ENCODE peak calls at places on chromosomes 1 and 21, in five cellular contexts. C is tibial artery, D is fibroblast of pulmonary artery, E is cardiac muscle cell, U is A549. R is an unnamed sample.

GRCh38 chr1:174036798-174037197 is 14.6 kb upstream of the RC3H1 start:
- DNase-seq in C (no peak), D (no peak), E (no peak), U (no peak), R (no peak)

GRCh38 chr1:237542525-237543418 is 347.9 kb downstream of the ZP4 start:
- DNase-seq in C (no peak), D (peak), E (peak), U (no peak), R (no peak)

GRCh38 chr1:90761781-90762589 is 44.9 kb upstream of the BARHL2 start:
- DNase-seq in C (no peak), D (no peak), E (no peak), U (no peak), R (no peak)

GRCh38 chr1:6638226-6638625 is 13.6 kb downstream of the THAP3 start:
- DNase-seq in C (peak), D (peak), E (no peak), U (no peak), R (peak)

GRCh38 chr1:190475394-190476250 is 2.0 kb downstream of the BRINP3 start:
- DNase-seq in C (no peak), D (peak), E (peak), U (no peak), R (no peak)

GRCh38 chr1:209266590-209267172 is 316.8 kb upstream of the CAMK1G start:
- DNase-seq in C (no peak), D (peak), E (no peak), U (peak), R (peak)

GRCh38 chr1:67464741-67465140 is 34.5 kb upstream of the SERBP1 start:
- DNase-seq in C (no peak), D (no peak), E (no peak), U (no peak), R (no peak)

GRCh38 chr1:99456536-99456935 is 189.4 kb upstream of the PALMD start:
- DNase-seq in C (no peak), D (peak), E (no peak), U (no peak), R (peak)

GRCh38 chr1:162015196-162015595 is 8.5 kb downstream of the OLFML2B start:
- DNase-seq in C (no peak), D (no peak), E (no peak), U (no peak), R (no peak)

GRCh38 chr1:19484793-19485361 is 462 bp downstream of the CAPZB start:
- DNase-seq in C (no peak), D (no peak), E (peak), U (peak), R (no peak)

GRCh38 chr1:1670866-1671265 is 12.1 kb upstream of the CDK11B start:
- DNase-seq in C (peak), D (no peak), E (no peak), U (no peak), R (no peak)

GRCh38 chr1:110645172-110645571 is 29.6 kb downstream of the KCNA3 start:
- DNase-seq in C (no peak), D (no peak), E (no peak), U (no peak), R (no peak)

GRCh38 chr1:21510113-21510493 is 880 bp downstream of the ALPL start:
- DNase-seq in C (no peak), D (no peak), E (no peak), U (no peak), R (no peak)

GRCh38 chr1:154425172-154425571 is 20.0 kb downstream of the IL6R start:
- DNase-seq in C (no peak), D (peak), E (no peak), U (no peak), R (no peak)

GRCh38 chr21:42302794-42303193 is 12.4 kb downstream of the TFF3 start:
- DNase-seq in C (no peak), D (no peak), E (no peak), U (no peak), R (no peak)

GRCh38 chr1:235328271-235329138 is at the start of gene GGPS1:
- DNase-seq in C (peak), D (peak), E (peak), U (peak), R (peak)

GRCh38 chr1:91650764-91651163 is 150.1 kb downstream of the CDC7 start:
- DNase-seq in C (peak), D (peak), E (no peak), U (peak), R (peak)

GRCh38 chr1:165616987-165617546 is 14.0 kb upstream of the MGST3 start:
- DNase-seq in C (no peak), D (no peak), E (no peak), U (no peak), R (no peak)

GRCh38 chr1:29825941-29826415 is 589.7 kb downstream of the PTPRU start:
- DNase-seq in C (no peak), D (no peak), E (no peak), U (no peak), R (no peak)

GRCh38 chr1:58999676-59000075 is 215.8 kb upstream of the JUN start:
- DNase-seq in C (no peak), D (no peak), E (no peak), U (no peak), R (no peak)

GRCh38 chr1:47438321-47439150 is 692 bp downstream of the FOXD2 start:
- DNase-seq in C (peak), D (no peak), E (no peak), U (no peak), R (no peak)

GRCh38 chr1:172545349-172546004 is 12.5 kb downstream of the SUCO start:
- DNase-seq in C (no peak), D (no peak), E (no peak), U (no peak), R (no peak)

GRCh38 chr1:97186381-97186780 is 464.8 kb downstream of the PTBP2 start:
- DNase-seq in C (no peak), D (peak), E (no peak), U (peak), R (peak)

GRCh38 chr1:8551057-8551456 is 233.1 kb downstream of the SLC45A1 start:
- DNase-seq in C (no peak), D (no peak), E (no peak), U (peak), R (no peak)

GRCh38 chr1:218401896-218402770 is 57.0 kb downstream of the TGFB2 start:
- DNase-seq in C (no peak), D (no peak), E (no peak), U (no peak), R (peak)

GRCh38 chr1:30511563-30512252 is 211.7 kb downstream of the MATN1 start:
- DNase-seq in C (peak), D (no peak), E (no peak), U (peak), R (no peak)

GRCh38 chr1:68331117-68331865 is 99.0 kb upstream of the WLS start:
- DNase-seq in C (no peak), D (peak), E (no peak), U (no peak), R (peak)

GRCh38 chr1:21184266-21184665 is 7.6 kb upstream of the EIF4G3 start:
- DNase-seq in C (no peak), D (no peak), E (peak), U (no peak), R (no peak)

GRCh38 chr1:6743189-6744101 is 41.8 kb upstream of the CAMTA1 start:
- DNase-seq in C (peak), D (peak), E (no peak), U (peak), R (peak)

GRCh38 chr1:211483896-211484612 is 7.9 kb downstream of the RD3 start:
- DNase-seq in C (peak), D (no peak), E (no peak), U (no peak), R (no peak)

GRCh38 chr21:46005081-46005480 is 23.5 kb downstream of the COL6A1 start:
- DNase-seq in C (no peak), D (no peak), E (no peak), U (no peak), R (no peak)

GRCh38 chr1:103266036-103266435 is 157.7 kb upstream of the COL11A1 start:
- DNase-seq in C (no peak), D (peak), E (no peak), U (no peak), R (peak)

GRCh38 chr1:94068831-94069648 is 51.9 kb downstream of the ABCA4 start:
- DNase-seq in C (no peak), D (peak), E (no peak), U (peak), R (peak)

GRCh38 chr1:206590025-206590834 is 22.0 kb downstream of the EIF2D start:
- DNase-seq in C (no peak), D (peak), E (no peak), U (no peak), R (peak)

GRCh38 chr1:19179597-19180271 is 30.3 kb downstream of the UBR4 start:
- DNase-seq in C (no peak), D (peak), E (peak), U (peak), R (peak)

GRCh38 chr21:25369524-25370300 is 237.6 kb downstream of the MRPL39 start:
- DNase-seq in C (no peak), D (peak), E (no peak), U (no peak), R (no peak)

GRCh38 chr1:70324683-70325082 is 29.8 kb downstream of the ANKRD13C start:
- DNase-seq in C (no peak), D (no peak), E (no peak), U (peak), R (no peak)

GRCh38 chr1:66648896-66649597 is 103.2 kb upstream of the DYNLT5 start:
- DNase-seq in C (no peak), D (no peak), E (no peak), U (no peak), R (no peak)

GRCh38 chr1:219555802-219556201 is 57.1 kb downstream of the ZC3H11B start:
- DNase-seq in C (no peak), D (peak), E (no peak), U (peak), R (peak)

DNA sequence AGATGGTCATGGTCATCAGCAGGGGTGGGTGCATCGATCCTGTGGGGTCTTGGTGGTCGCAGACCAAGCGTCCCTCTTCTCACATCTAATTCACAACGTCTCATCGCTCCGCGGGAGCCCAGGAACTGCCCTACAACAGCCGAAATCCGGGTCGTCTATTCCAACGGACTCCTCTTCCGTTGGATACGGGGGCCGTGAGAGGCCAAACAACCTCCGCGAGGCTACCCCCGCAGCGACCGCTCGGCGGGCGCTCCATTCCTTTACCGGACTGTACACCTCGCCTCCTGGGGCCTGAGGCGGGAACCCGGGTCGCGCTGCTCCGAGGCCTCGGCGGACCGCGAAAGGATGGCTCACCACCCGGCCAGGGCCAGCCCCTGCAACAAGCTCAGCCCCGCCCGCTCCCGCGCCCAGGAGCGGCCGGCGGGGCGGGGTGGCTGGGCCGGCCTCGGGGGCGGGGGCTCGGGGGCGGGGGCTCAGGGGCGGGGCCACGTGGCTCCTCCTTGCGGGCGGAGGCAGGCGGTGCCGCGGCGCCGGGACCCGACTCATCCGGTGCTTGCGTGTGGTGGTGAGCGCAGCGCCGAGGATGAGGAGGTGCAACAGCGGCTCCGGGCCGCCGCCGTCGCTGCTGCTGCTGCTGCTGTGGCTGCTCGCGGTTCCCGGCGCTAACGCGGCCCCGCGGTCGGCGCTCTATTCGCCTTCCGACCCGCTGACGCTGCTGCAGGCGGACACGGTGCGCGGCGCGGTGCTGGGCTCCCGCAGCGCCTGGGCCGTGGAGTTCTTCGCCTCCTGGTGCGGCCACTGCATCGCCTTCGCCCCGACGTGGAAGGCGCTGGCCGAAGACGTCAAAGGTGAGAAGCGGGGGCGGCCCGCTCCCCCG is at the start of gene QSOX1:
- DNase-seq in C (peak), D (peak), E (peak), U (peak), R (peak)
- TF ChIP-seq CTCF in C (peak), D (no peak), E (no peak), U (no peak), R (no peak)

GRCh38 chr1:61455400-61455799 is 269.5 kb downstream of the TM2D1 start:
- DNase-seq in C (no peak), D (no peak), E (no peak), U (no peak), R (no peak)
- H3K4me3 ChIP-seq in C (no peak), D (no peak), E (no peak), U (no peak), R (no peak)

DNA sequence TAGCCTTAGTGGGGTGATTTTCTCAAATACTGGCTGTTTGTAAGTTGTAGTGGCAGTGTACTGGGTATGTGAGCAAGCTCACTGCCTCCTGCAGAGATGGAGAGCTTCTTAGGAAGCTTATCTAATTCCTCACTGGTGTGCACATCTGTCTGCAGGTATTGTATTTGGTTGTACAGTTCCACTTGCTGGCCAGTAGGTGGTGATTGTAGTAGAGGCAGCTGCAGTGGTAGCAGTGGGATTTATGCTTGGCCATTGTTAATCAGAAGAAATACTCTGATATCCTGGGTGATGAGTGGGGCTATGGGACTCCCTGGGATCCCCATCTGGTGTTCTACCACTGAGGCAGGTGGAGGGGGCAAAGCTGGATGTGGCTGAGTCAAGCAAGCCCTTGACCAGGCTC is 276.1 kb upstream of the SPAG17 start:
- DNase-seq in C (no peak), D (no peak), E (no peak), U (no peak), R (no peak)
- TF ChIP-seq CTCF in C (no peak), D (no peak), E (no peak), U (no peak), R (no peak)

GRCh38 chr1:221680085-221680484 is 61.8 kb downstream of the DUSP10 start:
- DNase-seq in C (no peak), D (no peak), E (no peak), U (no peak), R (no peak)
- H3K4me3 ChIP-seq in C (no peak), D (no peak), E (no peak), U (no peak), R (no peak)

GRCh38 chr1:231964955-231965354 is 338.4 kb downstream of the DISC1 start:
- DNase-seq in C (no peak), D (no peak), E (no peak), U (no peak), R (no peak)

GRCh38 chr1:231964241-231964640 is 337.7 kb downstream of the DISC1 start:
- DNase-seq in C (no peak), D (no peak), E (no peak), U (no peak), R (no peak)

GRCh38 chr1:231965615-231966014 is 339.0 kb downstream of the DISC1 start:
- DNase-seq in C (no peak), D (no peak), E (no peak), U (no peak), R (no peak)

GRCh38 chr1:231969078-231969477 is 342.5 kb downstream of the DISC1 start:
- DNase-seq in C (no peak), D (no peak), E (no peak), U (no peak), R (no peak)

GRCh38 chr1:231966983-231967382 is 340.4 kb downstream of the DISC1 start:
- DNase-seq in C (no peak), D (no peak), E (no peak), U (no peak), R (no peak)
- TF ChIP-seq CTCF in C (no peak), D (no peak), E (no peak), U (no peak), R (no peak)

R was measured in fibroblast of villous mesenchyme.